ENCODE peak calls at places on chromosomes 11 and 22, in five cellular contexts. One of them, this sample, is unnamed.

GRCh38 chr11:117827521-117828511 is 3.3 kb upstream of the FXYD2 start:
- DNase-seq in naive thymus-derived CD8-positive, alpha-beta T cell: peak
- DNase-seq in choroid plexus epithelial cell: no peak
- DNase-seq in stimulated activated CD8-positive, alpha-beta memory T cell treated with anti-CD3 and anti-CD28 coated beads, Interleukin-4, amount 100 ng/mL, for 4 hours: no peak
- DNase-seq in pancreas: no peak
- DNase-seq in this sample: no peak

GRCh38 chr22:19086417-19086816 is 35.8 kb downstream of the DGCR2 start:
- DNase-seq in choroid plexus epithelial cell: no peak
- DNase-seq in naive thymus-derived CD8-positive, alpha-beta T cell: no peak
- DNase-seq in pancreas: no peak
- DNase-seq in stimulated activated CD8-positive, alpha-beta memory T cell treated with anti-CD3 and anti-CD28 coated beads, Interleukin-4, amount 100 ng/mL, for 4 hours: no peak
- DNase-seq in this sample: no peak

GRCh38 chr11:69086741-69087524 is 38.2 kb downstream of the TPCN2 start:
- DNase-seq in stimulated activated CD8-positive, alpha-beta memory T cell treated with anti-CD3 and anti-CD28 coated beads, Interleukin-4, amount 100 ng/mL, for 4 hours: no peak
- DNase-seq in choroid plexus epithelial cell: no peak
- DNase-seq in pancreas: peak
- DNase-seq in naive thymus-derived CD8-positive, alpha-beta T cell: no peak
- DNase-seq in this sample: no peak

GRCh38 chr22:45254388-45254787 is 13.7 kb upstream of the KIAA0930 start:
- DNase-seq in pancreas: no peak
- DNase-seq in naive thymus-derived CD8-positive, alpha-beta T cell: no peak
- DNase-seq in choroid plexus epithelial cell: no peak
- DNase-seq in stimulated activated CD8-positive, alpha-beta memory T cell treated with anti-CD3 and anti-CD28 coated beads, Interleukin-4, amount 100 ng/mL, for 4 hours: no peak
- DNase-seq in this sample: no peak

GRCh38 chr22:46081831-46082210 is 68.5 kb upstream of the PPARA start:
- DNase-seq in naive thymus-derived CD8-positive, alpha-beta T cell: no peak
- DNase-seq in pancreas: peak
- DNase-seq in choroid plexus epithelial cell: no peak
- DNase-seq in stimulated activated CD8-positive, alpha-beta memory T cell treated with anti-CD3 and anti-CD28 coated beads, Interleukin-4, amount 100 ng/mL, for 4 hours: no peak
- DNase-seq in this sample: no peak

GRCh38 chr11:36372101-36372767 is 76.1 kb downstream of the PRR5L start:
- DNase-seq in pancreas: no peak
- DNase-seq in stimulated activated CD8-positive, alpha-beta memory T cell treated with anti-CD3 and anti-CD28 coated beads, Interleukin-4, amount 100 ng/mL, for 4 hours: no peak
- DNase-seq in naive thymus-derived CD8-positive, alpha-beta T cell: no peak
- DNase-seq in choroid plexus epithelial cell: peak
- DNase-seq in this sample: peak

GRCh38 chr11:72812968-72813739 is 1.1 kb upstream of the ATG16L2 start:
- DNase-seq in pancreas: no peak
- DNase-seq in stimulated activated CD8-positive, alpha-beta memory T cell treated with anti-CD3 and anti-CD28 coated beads, Interleukin-4, amount 100 ng/mL, for 4 hours: peak
- DNase-seq in naive thymus-derived CD8-positive, alpha-beta T cell: peak
- DNase-seq in choroid plexus epithelial cell: peak
- DNase-seq in this sample: peak

GRCh38 chr22:33909906-33910305 is 10.4 kb downstream of the LARGE1 start:
- DNase-seq in naive thymus-derived CD8-positive, alpha-beta T cell: no peak
- DNase-seq in stimulated activated CD8-positive, alpha-beta memory T cell treated with anti-CD3 and anti-CD28 coated beads, Interleukin-4, amount 100 ng/mL, for 4 hours: no peak
- DNase-seq in pancreas: no peak
- DNase-seq in choroid plexus epithelial cell: no peak
- DNase-seq in this sample: no peak

GRCh38 chr11:67449116-67449844 is 3.2 kb downstream of the GPR152 start:
- DNase-seq in naive thymus-derived CD8-positive, alpha-beta T cell: no peak
- DNase-seq in choroid plexus epithelial cell: no peak
- DNase-seq in stimulated activated CD8-positive, alpha-beta memory T cell treated with anti-CD3 and anti-CD28 coated beads, Interleukin-4, amount 100 ng/mL, for 4 hours: no peak
- DNase-seq in pancreas: no peak
- DNase-seq in this sample: no peak

GRCh38 chr22:28268176-28268575 is 349.1 kb upstream of the PITPNB start:
- DNase-seq in choroid plexus epithelial cell: peak
- DNase-seq in naive thymus-derived CD8-positive, alpha-beta T cell: no peak
- DNase-seq in stimulated activated CD8-positive, alpha-beta memory T cell treated with anti-CD3 and anti-CD28 coated beads, Interleukin-4, amount 100 ng/mL, for 4 hours: no peak
- DNase-seq in pancreas: no peak
- DNase-seq in this sample: no peak

GRCh38 chr22:37158963-37159290 is 9.2 kb upstream of the IL2RB start:
- DNase-seq in choroid plexus epithelial cell: no peak
- DNase-seq in stimulated activated CD8-positive, alpha-beta memory T cell treated with anti-CD3 and anti-CD28 coated beads, Interleukin-4, amount 100 ng/mL, for 4 hours: no peak
- DNase-seq in pancreas: no peak
- DNase-seq in naive thymus-derived CD8-positive, alpha-beta T cell: no peak
- DNase-seq in this sample: no peak

GRCh38 chr11:71366076-71366475 is 82.1 kb downstream of the DHCR7 start:
- DNase-seq in pancreas: no peak
- DNase-seq in naive thymus-derived CD8-positive, alpha-beta T cell: no peak
- DNase-seq in stimulated activated CD8-positive, alpha-beta memory T cell treated with anti-CD3 and anti-CD28 coated beads, Interleukin-4, amount 100 ng/mL, for 4 hours: no peak
- DNase-seq in choroid plexus epithelial cell: no peak
- DNase-seq in this sample: no peak

GRCh38 chr11:100639140-100639539 is 47.9 kb upstream of the ARHGAP42 start:
- DNase-seq in naive thymus-derived CD8-positive, alpha-beta T cell: no peak
- DNase-seq in pancreas: no peak
- DNase-seq in stimulated activated CD8-positive, alpha-beta memory T cell treated with anti-CD3 and anti-CD28 coated beads, Interleukin-4, amount 100 ng/mL, for 4 hours: no peak
- DNase-seq in choroid plexus epithelial cell: peak
- DNase-seq in this sample: peak

GRCh38 chr11:131038597-131038996 is 122.3 kb upstream of the SNX19 start:
- DNase-seq in stimulated activated CD8-positive, alpha-beta memory T cell treated with anti-CD3 and anti-CD28 coated beads, Interleukin-4, amount 100 ng/mL, for 4 hours: no peak
- DNase-seq in pancreas: no peak
- DNase-seq in choroid plexus epithelial cell: peak
- DNase-seq in naive thymus-derived CD8-positive, alpha-beta T cell: no peak
- DNase-seq in this sample: no peak

GRCh38 chr11:119254239-119254638 is 48.1 kb downstream of the CBL start:
- DNase-seq in choroid plexus epithelial cell: no peak
- DNase-seq in stimulated activated CD8-positive, alpha-beta memory T cell treated with anti-CD3 and anti-CD28 coated beads, Interleukin-4, amount 100 ng/mL, for 4 hours: no peak
- DNase-seq in naive thymus-derived CD8-positive, alpha-beta T cell: no peak
- DNase-seq in pancreas: no peak
- DNase-seq in this sample: no peak

GRCh38 chr11:27489092-27489491 is 16.5 kb upstream of the LGR4 start:
- DNase-seq in choroid plexus epithelial cell: no peak
- DNase-seq in naive thymus-derived CD8-positive, alpha-beta T cell: no peak
- DNase-seq in stimulated activated CD8-positive, alpha-beta memory T cell treated with anti-CD3 and anti-CD28 coated beads, Interleukin-4, amount 100 ng/mL, for 4 hours: no peak
- DNase-seq in pancreas: no peak
- DNase-seq in this sample: no peak